ENCODE peak calls at places on chromosomes 6 and 20, in four cellular contexts. B is K562, Y is WTC11, Z is HepG2. O is an unnamed sample.

GRCh38 chr6:32151885-32152311 is at the start of gene PRRT1:
- DNase-seq in B (no peak), Y (no peak), Z (no peak), O (no peak)

GRCh38 chr6:137248702-137249101 is 29.5 kb upstream of the IFNGR1 start:
- DNase-seq in B (peak), Y (no peak), Z (no peak), O (no peak)

GRCh38 chr20:63484651-63485403 is 12.4 kb upstream of the KCNQ2 start:
- DNase-seq in Y (no peak), B (no peak), Z (no peak), O (no peak)

GRCh38 chr6:13624871-13625288 is 9.7 kb downstream of the NOL7 start:
- DNase-seq in Y (peak), Z (peak), B (peak), O (peak)

GRCh38 chr20:33070413-33071053 is 8.9 kb upstream of the BPIFB4 start:
- DNase-seq in Z (no peak), Y (no peak), B (no peak), O (no peak)

GRCh38 chr6:71248306-71248705 is 40.3 kb upstream of the OGFRL1 start:
- DNase-seq in B (no peak), Z (peak), Y (no peak), O (no peak)

GRCh38 chr6:47817749-47818148 is 35.9 kb downstream of the OPN5 start:
- DNase-seq in Z (no peak), B (no peak), Y (no peak), O (no peak)

GRCh38 chr6:144882425-144882824 is 597.3 kb downstream of the UTRN start:
- DNase-seq in Z (no peak), B (no peak), Y (no peak), O (no peak)

GRCh38 chr6:82902290-82902689 is 163.4 kb downstream of the UBE3D start:
- DNase-seq in B (no peak), Y (no peak), Z (no peak), O (no peak)

GRCh38 chr6:121503633-121504032 is 68.2 kb downstream of the GJA1 start:
- DNase-seq in Z (no peak), Y (no peak), B (no peak), O (no peak)

GRCh38 chr20:2816583-2817340 is 598 bp downstream of the TMEM239 start:
- DNase-seq in Z (no peak), Y (peak), B (peak), O (peak)

GRCh38 chr6:83083476-83083875 is 16.0 kb downstream of the DOP1A start:
- DNase-seq in B (no peak), Y (no peak), Z (no peak), O (no peak)

GRCh38 chr6:41901882-41902519 is 6.8 kb upstream of the USP49 start:
- DNase-seq in Y (peak), Z (no peak), B (peak), O (no peak)

GRCh38 chr6:39083111-39083702 is 31.8 kb downstream of the SAYSD1 start:
- DNase-seq in Y (no peak), B (no peak), Z (no peak), O (no peak)

GRCh38 chr6:32255212-32256153 is 31.6 kb upstream of the NOTCH4 start:
- DNase-seq in Y (peak), B (peak), Z (peak), O (no peak)

GRCh38 chr6:160015778-160016684 is 47.1 kb downstream of the IGF2R start:
- DNase-seq in Z (no peak), Y (no peak), B (no peak), O (no peak)

GRCh38 chr6:143707702-143708101 is 29.9 kb downstream of the PHACTR2 start:
- DNase-seq in B (no peak), Z (no peak), Y (no peak), O (no peak)

GRCh38 chr6:129638055-129639019 is 71.6 kb downstream of the ARHGAP18 start:
- DNase-seq in Y (no peak), Z (peak), B (no peak), O (no peak)

GRCh38 chr20:33925867-33926266 is 67.8 kb upstream of the RALY start:
- DNase-seq in B (no peak), Y (no peak), Z (no peak), O (no peak)

GRCh38 chr6:115896538-115897129 is 164.1 kb downstream of the FRK start:
- DNase-seq in B (peak), Y (no peak), Z (peak), O (peak)

GRCh38 chr6:110101885-110102284 is 77.6 kb downstream of the WASF1 start:
- DNase-seq in Y (peak), B (peak), Z (no peak), O (no peak)

GRCh38 chr20:19284400-19285178 is 72.1 kb downstream of the SLC24A3 start:
- DNase-seq in Y (no peak), Z (no peak), B (no peak), O (no peak)

GRCh38 chr6:36098920-36099647 is 31.2 kb upstream of the MAPK13 start:
- DNase-seq in B (peak), Y (no peak), Z (no peak), O (no peak)

GRCh38 chr6:98877250-98877649 is 42.9 kb downstream of the POU3F2 start:
- DNase-seq in Z (no peak), Y (no peak), B (no peak), O (no peak)

GRCh38 chr20:57243480-57244220 is 22.8 kb downstream of the BMP7 start:
- DNase-seq in Y (no peak), Z (no peak), B (no peak), O (no peak)

GRCh38 chr6:69408886-69409285 is 387.9 kb downstream of the LMBRD1 start:
- DNase-seq in B (no peak), Z (no peak), Y (no peak), O (no peak)

GRCh38 chr20:21154692-21155091 is 28.8 kb downstream of the KIZ start:
- DNase-seq in B (no peak), Z (no peak), Y (no peak), O (no peak)
- TF ChIP-seq ELF4 in B (no peak), Z (no peak), Y (no peak), O (no peak)

DNA sequence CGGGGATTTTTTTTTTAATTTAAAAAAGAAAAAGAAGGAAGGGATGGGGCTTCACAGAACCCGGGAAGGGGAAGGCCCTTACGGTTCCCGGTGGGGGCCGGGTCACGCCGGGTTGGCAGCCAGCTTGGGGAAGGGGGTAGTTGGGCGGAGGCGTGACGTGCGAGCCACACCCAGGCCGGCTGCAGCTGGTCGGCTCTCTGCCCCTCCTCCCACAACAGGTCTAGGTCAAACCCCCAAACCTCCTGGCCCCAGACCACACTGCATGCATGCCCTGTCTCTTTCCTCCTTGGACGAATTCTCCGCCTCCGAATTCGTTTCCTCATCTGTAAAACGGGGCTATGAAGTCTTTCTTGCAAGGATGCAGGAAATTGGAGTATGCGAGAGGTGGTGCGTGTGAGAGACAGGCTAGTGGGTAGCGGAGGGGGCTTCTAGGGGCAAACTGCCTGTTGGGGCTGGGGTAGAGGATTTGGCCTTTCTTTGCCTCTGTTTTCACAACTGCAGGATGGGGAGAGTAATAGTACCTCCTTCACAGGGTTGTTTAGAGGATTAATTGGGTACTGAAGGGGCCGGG is 835 bp downstream of the HCK start:
- DNase-seq in Z (no peak), Y (peak), B (no peak), O (no peak)
- TF ChIP-seq ELF4 in Z (no peak), Y (no peak), B (no peak), O (no peak)

GRCh38 chr6:111805511-111806181 is 67.6 kb downstream of the FYN start:
- DNase-seq in Y (no peak), B (no peak), Z (no peak), O (no peak)
- TF ChIP-seq ELF4 in Y (no peak), B (no peak), Z (no peak), O (no peak)

GRCh38 chr6:12423852-12424251 is 133.7 kb downstream of the EDN1 start:
- DNase-seq in B (no peak), Y (no peak), Z (no peak), O (no peak)
- TF ChIP-seq ELF4 in B (no peak), Y (no peak), Z (no peak), O (no peak)

O was measured in HEK293T.